ENCODE peak calls at places on chromosomes 5 and 9, in nine cellular contexts. D, L, Z, W, Q, R, C, M and A are unnamed samples.
A peak's percentile ranks its signal among the peaks of the same experiment; 100 is the strongest.

GRCh38 chr5:5380298-5380697 is 42.2 kb upstream of the ICE1 start:
- DNase-seq in D (no peak), L (no peak), R (no peak), W (no peak), M (no peak), Z (no peak), C (no peak), Q (no peak), A (peak; percentile 48)

GRCh38 chr5:68285857-68286611 is 70.5 kb downstream of the PIK3R1 start:
- DNase-seq in Z (no peak), D (no peak), W (no peak), C (peak; percentile 79), M (no peak), Q (no peak), R (no peak), L (no peak), A (no peak)

GRCh38 chr9:2602704-2603116 is 18.9 kb upstream of the VLDLR start:
- DNase-seq in Z (no peak), C (peak; percentile 15), Q (no peak), L (no peak), W (no peak), M (no peak), D (no peak), R (no peak), A (no peak)

GRCh38 chr9:130172161-130172857 is at the start of gene NCS1:
- DNase-seq in L (peak; percentile 88), R (peak; percentile 84), C (peak; percentile 91), D (peak; percentile 87), Z (peak; percentile 63), M (peak; percentile 64), W (peak; percentile 91), Q (peak; percentile 65), A (peak; percentile 47)

GRCh38 chr5:178147406-178147805 is 6.3 kb downstream of the NHP2 start:
- DNase-seq in Z (no peak), W (no peak), Q (no peak), L (peak; percentile 43), C (no peak), M (no peak), R (no peak), D (no peak), A (no peak)

GRCh38 chr9:19924090-19924489 is 135.3 kb upstream of the SLC24A2 start:
- DNase-seq in L (no peak), C (no peak), Q (no peak), M (no peak), R (no peak), W (no peak), D (no peak), Z (no peak), A (no peak)

GRCh38 chr5:37370550-37370863 is 399 bp downstream of the NUP155 start:
- DNase-seq in L (no peak), D (no peak), M (no peak), R (no peak), Z (no peak), W (no peak), Q (no peak), C (no peak), A (no peak)

GRCh38 chr5:81429363-81429762 is 35.4 kb upstream of the ACOT12 start:
- DNase-seq in L (no peak), Q (no peak), D (no peak), W (no peak), M (no peak), R (no peak), Z (no peak), C (no peak), A (no peak)

GRCh38 chr9:15374310-15374709 is 48.4 kb upstream of the SNAPC3 start:
- DNase-seq in Z (no peak), M (no peak), D (no peak), W (no peak), C (no peak), R (no peak), Q (no peak), L (no peak), A (no peak)

GRCh38 chr5:135106610-135107009 is 72.6 kb upstream of the PITX1 start:
- DNase-seq in C (no peak), D (no peak), L (no peak), W (no peak), M (no peak), Q (no peak), R (no peak), Z (no peak), A (no peak)

DNA sequence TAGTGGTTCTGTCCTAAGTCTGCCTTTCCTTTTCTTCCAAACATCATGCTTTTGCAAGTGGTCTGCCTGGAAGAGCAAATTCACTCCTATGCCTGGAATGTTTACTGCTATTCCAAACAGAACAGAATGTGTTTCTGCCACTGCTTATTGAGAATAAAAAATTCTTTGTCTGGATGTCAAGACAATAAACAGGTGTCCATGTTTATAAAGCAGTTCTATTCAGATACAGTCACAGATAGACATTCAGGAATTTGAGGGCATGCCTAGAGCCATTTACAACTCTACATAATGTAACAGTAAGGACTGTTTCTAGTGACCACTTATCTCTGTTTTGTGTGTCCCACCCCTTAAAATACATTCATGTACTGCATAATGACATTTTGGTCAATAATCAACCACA is 166.3 kb upstream of the PPP2R2B start:
- DNase-seq in R (no peak), Q (no peak), Z (no peak), D (no peak), M (no peak), C (no peak), L (no peak), W (no peak), A (no peak)
- H3K27ac ChIP-seq in R (no peak overlapping the region), Q (no peak overlapping the region), Z (no peak overlapping the region), D (no peak overlapping the region), M (no peak overlapping the region), C (no peak overlapping the region), L (no peak overlapping the region), W (no peak overlapping the region), A (no peak overlapping the region)

GRCh38 chr5:139906661-139907060 is 111.1 kb downstream of the PSD2 start:
- DNase-seq in R (no peak), L (no peak), Q (no peak), Z (no peak), D (no peak), C (no peak), W (no peak), M (no peak), A (no peak)

GRCh38 chr5:139903450-139903804 is 107.8 kb downstream of the PSD2 start:
- DNase-seq in D (no peak), C (no peak), L (no peak), Q (no peak), W (peak; percentile 54), Z (peak; percentile 22), M (no peak), R (no peak), A (no peak)

GRCh38 chr5:139905401-139905800 is 109.8 kb downstream of the PSD2 start:
- DNase-seq in W (peak; percentile 48), C (no peak), D (no peak), M (no peak), Q (no peak), L (no peak), Z (peak; percentile 18), R (no peak), A (no peak)

GRCh38 chr5:139903805-139904565 is 108.4 kb downstream of the PSD2 start:
- DNase-seq in L (peak; percentile 73), D (peak; percentile 54), C (peak; percentile 61), W (peak; percentile 62), Z (peak; percentile 40), Q (no peak), M (no peak), R (no peak), A (no peak)

DNA sequence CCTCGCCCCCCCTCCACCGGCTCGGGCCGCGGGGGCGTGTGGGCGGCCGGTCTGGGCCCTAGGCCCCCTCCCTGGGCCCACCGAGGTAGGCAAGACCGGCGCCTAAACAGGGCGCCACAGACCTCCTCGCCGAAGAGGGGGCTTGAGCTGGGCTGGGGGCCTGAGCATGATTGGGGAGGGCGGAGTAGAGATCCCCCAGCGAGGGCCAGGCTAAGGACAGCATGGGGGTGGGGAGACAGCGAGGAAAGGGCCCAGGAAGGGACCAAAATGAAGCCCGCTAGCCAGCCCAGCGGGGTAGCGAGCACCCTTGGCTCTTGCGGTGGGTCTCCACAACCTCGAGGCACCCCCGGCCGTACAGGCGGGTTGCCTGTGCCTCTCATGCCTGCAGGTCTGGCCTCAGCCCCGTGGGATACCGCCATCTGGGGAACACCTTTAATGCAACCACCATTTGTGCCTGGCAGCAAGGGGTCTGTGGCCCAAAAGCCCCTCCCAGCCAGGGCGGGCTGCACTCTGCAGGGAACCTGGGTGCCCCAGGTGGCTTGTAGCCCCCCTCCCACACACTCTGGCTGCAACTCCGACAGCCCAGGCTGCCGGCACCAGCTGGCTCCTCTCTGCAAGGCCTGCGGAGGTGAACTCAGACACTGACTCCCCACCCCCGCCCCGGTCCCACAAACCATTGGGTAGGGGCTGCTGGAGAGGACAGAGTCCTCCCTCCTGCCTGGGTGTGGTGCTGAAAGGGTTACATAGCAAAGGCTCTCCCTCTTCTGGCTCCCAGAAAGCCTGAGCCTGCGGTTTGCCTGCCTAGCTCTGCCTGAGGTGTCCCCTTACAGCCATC is 109.2 kb downstream of the PSD2 start:
- DNase-seq in W (peak; percentile 64), Q (no peak), Z (peak; percentile 42), R (no peak), D (no peak), L (no peak), M (no peak), C (peak; percentile 31), A (no peak)
- H3K4me3 ChIP-seq in W (peak overlapping the region; percentile 58), Q (no peak overlapping the region), Z (peak overlapping the region; percentile 8), R (no peak overlapping the region), D (no peak overlapping the region), L (peak overlapping the region; percentile 26), M (peak overlapping the region; percentile 57), C (peak overlapping the region; percentile 61), A (no peak overlapping the region)

DNA sequence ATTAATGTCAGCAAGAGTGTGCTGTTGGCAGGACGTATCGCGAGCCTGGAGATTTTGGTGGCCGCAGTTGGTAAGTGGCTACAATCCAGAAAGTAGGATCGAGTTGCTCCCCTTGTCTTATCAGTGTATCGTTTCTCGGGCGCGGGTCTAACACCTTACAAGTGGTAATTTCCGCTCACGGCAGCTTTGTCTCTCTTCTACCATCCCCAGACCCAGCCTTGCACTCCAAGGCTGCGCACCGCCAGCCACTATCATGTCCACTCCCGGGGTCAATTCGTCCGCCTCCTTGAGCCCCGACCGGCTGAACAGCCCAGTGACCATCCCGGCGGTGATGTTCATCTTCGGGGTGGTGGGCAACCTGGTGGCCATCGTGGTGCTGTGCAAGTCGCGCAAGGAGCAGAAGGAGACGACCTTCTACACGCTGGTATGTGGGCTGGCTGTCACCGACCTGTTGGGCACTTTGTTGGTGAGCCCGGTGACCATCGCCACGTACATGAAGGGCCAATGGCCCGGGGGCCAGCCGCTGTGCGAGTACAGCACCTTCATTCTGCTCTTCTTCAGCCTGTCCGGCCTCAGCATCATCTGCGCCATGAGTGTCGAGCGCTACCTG is 1.1 kb downstream of the PTGER4 start:
- DNase-seq in M (no peak), Z (peak; percentile 78), D (peak; percentile 12), R (peak; percentile 40), C (no peak), L (peak; percentile 79), W (no peak), Q (peak; percentile 32), A (peak; percentile 41)
- TF ChIP-seq CTCF in M (no peak), Z (peak; percentile 37), D (no peak), R (no peak), C (no peak), L (no peak), W (no peak), Q (no peak), A (peak; percentile 59)

DNA sequence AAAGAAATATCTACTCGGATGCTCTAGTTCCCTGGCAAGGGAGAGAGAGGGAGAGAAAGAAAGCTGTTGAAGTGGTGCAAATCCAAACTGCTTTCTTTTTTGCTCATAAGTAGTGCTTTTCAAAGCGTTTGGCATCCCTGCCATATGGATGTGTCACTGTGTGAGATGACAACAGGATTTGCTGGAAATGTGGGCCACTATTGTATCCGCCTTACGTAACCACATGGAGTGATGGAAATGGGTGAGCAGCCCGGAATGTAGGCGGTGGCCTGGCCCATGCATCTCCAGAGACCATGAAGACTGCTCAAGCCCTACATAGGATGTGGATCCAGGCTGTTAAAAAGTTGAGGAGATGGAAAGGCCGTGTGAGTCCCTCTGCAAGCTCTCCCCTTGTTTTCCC is 30.8 kb downstream of the TJP2 start:
- DNase-seq in D (peak; percentile 40), W (no peak), Z (no peak), Q (peak; percentile 31), C (no peak), L (no peak), R (no peak), M (peak; percentile 25), A (peak; percentile 29)
- H3K27ac ChIP-seq in D (peak overlapping the region; percentile 75), W (no peak overlapping the region), Z (no peak overlapping the region), Q (peak overlapping the region; percentile 39), C (peak overlapping the region; percentile 79), L (peak overlapping the region; percentile 35), R (no peak overlapping the region), M (peak overlapping the region; percentile 3), A (no peak overlapping the region)